ENCODE peak calls at places on chromosome 9, in eight cellular contexts. G is foreskin fibroblast; F is CD4-positive, alpha-beta memory T cell; I is fibroblast of mammary gland; E is uterus; T is HAP-1; W is fibroblast of lung; C is AG10803. B is an unnamed sample.

GRCh38 chr9:14412778-14413177 is 98.8 kb upstream of the NFIB start:
- DNase-seq in G (no peak), F (no peak), I (no peak), E (no peak), T (no peak), W (no peak), C (no peak), B (no peak)

GRCh38 chr9:114546851-114547250 is 40.7 kb upstream of the ATP6V1G1 start:
- DNase-seq in G (peak), F (no peak), I (no peak), E (no peak), T (no peak), W (no peak), C (no peak), B (no peak)

GRCh38 chr9:126411225-126411947 is 84.8 kb downstream of the MVB12B start:
- DNase-seq in G (no peak), F (peak), I (no peak), E (no peak), T (no peak), W (peak), C (peak), B (peak)

GRCh38 chr9:107759823-107760166 is 270.2 kb upstream of the KLF4 start:
- DNase-seq in G (no peak), F (no peak), I (no peak), E (no peak), T (no peak), W (no peak), C (no peak), B (no peak)

GRCh38 chr9:104831681-104832080 is 67.8 kb downstream of the NIPSNAP3B start:
- DNase-seq in G (no peak), F (no peak), I (peak), E (no peak), T (no peak), W (peak), C (peak), B (peak)

GRCh38 chr9:112755675-112756074 is 5.1 kb downstream of the SNX30 start:
- DNase-seq in G (no peak), F (no peak), I (no peak), E (no peak), T (no peak), W (peak), C (no peak), B (no peak)

GRCh38 chr9:113464672-113465271 is 1.2 kb downstream of the RGS3 start:
- DNase-seq in G (no peak), F (no peak), I (no peak), E (no peak), T (no peak), W (no peak), C (no peak), B (no peak)

GRCh38 chr9:17970285-17970684 is 391.4 kb downstream of the SH3GL2 start:
- DNase-seq in G (no peak), F (no peak), I (peak), E (no peak), T (no peak), W (no peak), C (no peak), B (no peak)

GRCh38 chr9:83199240-83199639 is 136.3 kb upstream of the RASEF start:
- DNase-seq in G (peak), F (no peak), I (peak), E (no peak), T (peak), W (peak), C (peak), B (peak)

GRCh38 chr9:76800901-76801300 is 36.7 kb downstream of the PCA3 start:
- DNase-seq in G (no peak), F (no peak), I (no peak), E (no peak), T (no peak), W (no peak), C (no peak), B (no peak)

DNA sequence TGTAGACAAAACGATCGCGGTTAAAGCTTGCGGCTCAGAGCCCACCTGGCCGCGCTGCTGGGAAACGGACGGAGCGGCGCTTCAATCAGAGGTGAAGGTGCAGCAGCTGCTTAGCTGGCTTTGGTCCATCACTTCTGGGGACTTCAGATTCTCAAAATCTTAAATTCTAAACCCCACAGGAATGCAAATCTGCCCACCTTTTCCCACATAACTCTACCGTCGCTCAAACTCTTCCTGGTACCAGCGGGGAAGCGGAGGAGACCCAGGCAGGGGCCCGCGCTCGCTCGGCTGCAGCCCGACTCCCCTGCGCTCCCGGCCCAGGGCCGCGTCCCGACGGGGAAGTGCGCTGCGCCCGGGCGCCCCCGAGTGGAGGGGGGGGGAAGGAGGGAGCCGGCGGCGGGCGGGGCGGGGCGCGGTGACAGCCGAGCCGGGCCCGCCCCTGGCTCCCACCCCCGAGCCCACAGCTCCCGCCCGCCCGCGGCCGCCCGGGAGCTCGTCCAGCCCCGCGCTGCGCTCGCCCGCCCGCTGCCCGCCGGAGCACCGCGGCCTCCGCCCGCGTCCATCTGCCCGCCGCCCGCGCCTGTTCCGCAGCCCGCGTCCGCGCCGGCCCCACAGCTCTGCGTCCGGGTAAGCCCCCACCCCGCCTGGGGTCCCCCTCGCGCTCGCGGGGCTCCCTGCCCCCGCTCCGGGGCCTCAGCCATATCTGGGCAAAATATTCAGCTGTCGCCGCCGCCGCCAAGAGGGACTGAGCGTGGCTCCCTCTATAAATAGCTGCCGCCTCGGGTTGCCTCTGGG is at the start of gene TMOD1:
- DNase-seq in G (peak), F (no peak), I (no peak), E (peak), T (peak), W (peak), C (no peak), B (peak)
- H3K4me3 ChIP-seq in G (peak), F (no peak), I (peak), E (peak), T (peak), W (peak), C (peak), B (peak)

DNA sequence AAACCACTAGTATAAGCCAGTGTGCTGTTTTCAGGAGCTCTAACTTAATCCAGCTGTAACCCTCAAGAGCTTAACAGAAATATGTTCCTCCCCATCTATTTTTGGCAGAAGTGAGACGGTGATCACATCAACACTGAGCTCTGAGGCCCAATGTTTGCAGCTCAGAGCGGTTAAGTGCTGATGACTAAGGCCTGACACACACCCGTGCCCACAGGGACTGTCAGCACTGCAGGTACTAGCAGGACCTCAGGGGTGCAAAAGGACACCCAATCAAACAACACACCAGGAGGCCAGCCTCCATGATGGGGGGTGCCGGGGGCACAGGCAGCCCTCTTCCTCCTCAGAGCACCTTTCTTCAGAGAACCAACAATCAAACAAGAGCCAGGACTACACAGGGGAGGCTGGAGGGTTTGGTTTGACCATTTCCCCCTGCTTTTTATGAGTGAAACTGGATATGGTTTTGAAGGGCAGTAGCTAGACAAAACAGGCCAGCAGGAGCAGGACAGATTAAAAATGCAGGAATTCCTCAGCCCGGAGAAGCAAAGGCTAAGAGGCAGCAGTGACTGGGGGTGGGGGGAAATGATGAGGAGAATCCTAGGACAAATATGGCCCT is 61.3 kb downstream of the RAPGEF1 start:
- DNase-seq in G (peak), F (peak), I (peak), E (peak), T (peak), W (peak), C (peak), B (peak)
- H3K4me3 ChIP-seq in G (no peak), F (no peak), I (no peak), E (no peak), T (no peak), W (no peak), C (no peak), B (no peak)

GRCh38 chr9:13035822-13036221 is 243.7 kb downstream of the MPDZ start:
- DNase-seq in G (no peak), F (no peak), I (no peak), E (no peak), T (no peak), W (peak), C (peak), B (no peak)

GRCh38 chr9:13033959-13034695 is 245.4 kb downstream of the MPDZ start:
- DNase-seq in G (peak), F (no peak), I (peak), E (peak), T (peak), W (peak), C (peak), B (peak)

GRCh38 chr9:13032585-13032984 is 246.9 kb downstream of the MPDZ start:
- DNase-seq in G (no peak), F (no peak), I (no peak), E (no peak), T (no peak), W (no peak), C (no peak), B (no peak)

DNA sequence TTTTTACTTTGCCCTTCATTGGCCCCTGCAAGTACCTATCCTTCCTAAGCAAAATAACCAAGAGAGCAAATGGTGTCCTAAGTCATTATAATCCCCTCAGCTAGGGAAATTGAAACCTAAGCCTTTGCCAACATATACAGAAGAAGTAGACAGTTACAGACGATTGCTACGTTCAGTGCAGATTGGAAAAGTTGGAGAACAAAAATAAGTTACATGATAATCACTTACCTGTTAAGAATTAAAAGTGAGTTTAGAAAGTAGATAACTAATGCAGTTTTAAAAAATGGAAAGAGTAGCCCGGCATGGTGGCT is 244.8 kb downstream of the MPDZ start:
- DNase-seq in G (no peak), F (no peak), I (no peak), E (no peak), T (no peak), W (no peak), C (no peak), B (no peak)
- H3K4me3 ChIP-seq in G (no peak), F (no peak), I (no peak), E (no peak), T (no peak), W (peak), C (no peak), B (no peak)

DNA sequence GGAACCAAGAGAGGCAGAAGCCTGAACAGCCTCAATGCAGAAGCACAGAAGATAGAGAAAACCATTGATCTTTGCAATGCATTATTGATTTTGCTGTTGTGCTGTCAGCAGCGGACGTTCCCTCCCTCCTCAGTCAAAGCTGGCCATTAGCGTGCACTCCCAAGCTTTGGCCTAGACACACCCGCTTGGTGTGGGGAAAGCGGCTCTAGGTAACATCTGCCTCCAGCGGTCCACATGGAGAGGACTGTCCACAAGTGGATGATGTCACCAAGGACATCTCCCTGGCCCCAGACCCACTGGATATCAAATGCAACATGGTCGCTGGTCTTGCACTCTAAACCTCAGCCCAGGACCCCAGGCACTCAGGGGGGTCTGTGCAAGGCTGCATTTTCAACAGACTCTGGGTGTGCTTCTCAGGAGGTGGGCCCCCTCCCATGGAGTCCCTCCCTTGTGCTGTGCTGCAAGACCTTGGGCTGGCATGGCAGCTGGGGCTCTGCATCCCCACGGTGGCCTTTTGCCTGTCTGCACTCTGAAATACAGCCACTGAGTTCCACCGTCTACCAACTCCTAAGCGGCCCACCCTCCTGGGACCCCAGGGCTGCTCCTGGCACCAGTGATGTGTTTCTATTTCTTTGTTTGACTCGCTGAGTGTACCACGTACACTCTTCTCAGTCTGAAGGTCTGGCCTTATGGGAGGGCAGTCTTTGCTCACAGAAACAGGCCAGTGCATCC is 1.9 kb downstream of the SEMA4D start:
- DNase-seq in G (no peak), F (no peak), I (no peak), E (no peak), T (no peak), W (no peak), C (no peak), B (no peak)
- H3K4me3 ChIP-seq in G (no peak), F (peak), I (no peak), E (no peak), T (no peak), W (peak), C (no peak), B (no peak)

DNA sequence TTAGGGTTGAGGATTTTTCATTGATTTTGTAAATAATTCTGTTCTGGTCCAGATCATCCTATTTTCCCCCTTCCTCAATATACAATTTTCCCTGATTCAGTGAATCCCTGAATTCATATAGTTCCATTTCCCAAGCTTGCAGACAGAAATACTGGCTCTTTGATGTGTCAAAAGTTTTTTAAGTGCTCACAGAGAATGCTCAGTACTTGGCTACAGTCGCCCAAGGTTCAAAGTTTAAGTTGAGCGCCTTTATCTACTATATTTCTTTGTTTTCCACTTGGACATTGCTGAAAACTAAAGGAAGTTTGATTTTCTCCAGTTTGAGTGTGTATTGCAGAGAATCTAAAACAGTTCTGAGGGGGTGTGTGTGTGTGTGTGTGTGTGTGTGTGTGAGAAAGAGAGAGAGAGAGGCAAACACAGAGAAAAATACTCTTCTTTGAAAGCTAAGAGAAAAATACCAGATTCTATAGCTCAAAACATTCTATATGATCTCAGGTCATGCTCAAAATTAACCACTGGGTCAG is 136.2 kb upstream of the ACO1 start:
- DNase-seq in G (no peak), F (no peak), I (no peak), E (no peak), T (no peak), W (no peak), C (no peak), B (no peak)
- H3K4me3 ChIP-seq in G (no peak), F (no peak), I (no peak), E (no peak), T (no peak), W (no peak), C (no peak), B (no peak)

GRCh38 chr9:133056533-133056932 is 5.2 kb upstream of the CEL start:
- DNase-seq in G (no peak), F (no peak), I (no peak), E (no peak), T (no peak), W (no peak), C (peak), B (no peak)

GRCh38 chr9:133058051-133058450 is 3.7 kb upstream of the CEL start:
- DNase-seq in G (no peak), F (no peak), I (no peak), E (no peak), T (no peak), W (no peak), C (no peak), B (no peak)

GRCh38 chr9:133058550-133059320 is 3.0 kb upstream of the CEL start:
- DNase-seq in G (no peak), F (no peak), I (no peak), E (no peak), T (no peak), W (no peak), C (no peak), B (no peak)

GRCh38 chr9:133057006-133057405 is 4.8 kb upstream of the CEL start:
- DNase-seq in G (no peak), F (no peak), I (no peak), E (no peak), T (no peak), W (no peak), C (no peak), B (no peak)

DNA sequence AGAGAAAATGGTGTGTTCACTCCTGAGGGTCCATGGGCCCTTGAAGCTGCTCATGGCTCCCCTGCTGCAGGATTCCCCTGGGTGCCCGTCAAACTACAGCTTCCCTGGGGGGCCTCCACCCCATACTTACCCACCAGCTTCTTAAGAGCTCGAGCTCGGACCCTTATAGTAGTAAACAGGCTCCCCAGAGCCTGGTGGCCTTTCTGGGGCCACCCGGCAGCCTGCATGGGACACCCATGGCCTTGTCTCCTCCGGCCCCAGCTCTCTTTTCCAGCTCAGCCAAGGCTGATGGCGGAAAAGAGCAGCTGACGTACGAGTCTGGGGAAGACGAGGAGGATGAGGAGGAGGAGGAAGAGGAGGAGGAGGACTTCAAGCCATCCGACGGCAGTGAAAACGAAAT is 4.2 kb upstream of the CEL start:
- DNase-seq in G (no peak), F (no peak), I (no peak), E (no peak), T (no peak), W (no peak), C (no peak), B (no peak)
- H3K4me3 ChIP-seq in G (no peak), F (no peak), I (no peak), E (no peak), T (no peak), W (no peak), C (no peak), B (no peak)

GRCh38 chr9:131273146-131273545 is 3.2 kb downstream of the FAM78A start:
- DNase-seq in G (no peak), F (no peak), I (no peak), E (no peak), T (peak), W (no peak), C (no peak), B (no peak)
- H3K4me3 ChIP-seq in G (no peak), F (peak), I (no peak), E (no peak), T (peak), W (no peak), C (no peak), B (no peak)

GRCh38 chr9:137454145-137454505 is 5.0 kb downstream of the NSMF start:
- DNase-seq in G (no peak), F (peak), I (no peak), E (peak), T (peak), W (no peak), C (no peak), B (peak)
- H3K4me3 ChIP-seq in G (no peak), F (no peak), I (peak), E (peak), T (no peak), W (peak), C (peak), B (peak)

GRCh38 chr9:95570150-95570549 is 53.4 kb upstream of the PTCH1 start:
- DNase-seq in G (peak), F (no peak), I (peak), E (no peak), T (no peak), W (peak), C (peak), B (no peak)
- H3K4me3 ChIP-seq in G (peak), F (no peak), I (no peak), E (no peak), T (no peak), W (peak), C (peak), B (no peak)